ENCODE peak calls at places on chromosomes 13 and 19, in four cellular contexts. J is adrenal gland, O is H9, G is IMR-90. H is an unnamed sample. For H3K27me3, the result is how much of the 10 kb centered on the place peaks cover.

GRCh38 chr13:55359067-55359466 is 1781.7 kb upstream of the PRR20A start:
- DNase-seq in J (no peak), O (no peak), G (no peak), H (no peak)

GRCh38 chr19:19372656-19373416 is 32.6 kb upstream of the GATAD2A start:
- DNase-seq in J (peak), O (peak), G (peak), H (peak)

GRCh38 chr19:16951529-16951928 is 62.7 kb downstream of the F2RL3 start:
- DNase-seq in J (no peak), O (no peak), G (peak), H (no peak)

GRCh38 chr13:91145806-91146205 is 201.7 kb upstream of the MIR17HG start:
- DNase-seq in J (no peak), O (no peak), G (no peak), H (peak)

GRCh38 chr13:61954092-61954491 is 538.4 kb upstream of the PCDH20 start:
- DNase-seq in J (no peak), O (no peak), G (peak), H (peak)

GRCh38 chr13:113761136-113761535 is 2.1 kb downstream of the TMEM255B start:
- DNase-seq in J (no peak), O (no peak), G (no peak), H (no peak)

GRCh38 chr13:106314417-106314816 is 221.0 kb downstream of the EFNB2 start:
- DNase-seq in J (no peak), O (no peak), G (no peak), H (no peak)

GRCh38 chr13:113155201-113155600 is 3.2 kb upstream of the PROZ start:
- DNase-seq in J (no peak), O (peak), G (no peak), H (no peak)

GRCh38 chr13:97892717-97893116 is 60.8 kb upstream of the IPO5 start:
- DNase-seq in J (no peak), O (no peak), G (peak), H (no peak)

GRCh38 chr13:111422352-111422751 is 101.9 kb downstream of the TEX29 start:
- DNase-seq in J (no peak), O (no peak), G (no peak), H (no peak)

GRCh38 chr13:82878536-82878935 is 1003.7 kb downstream of the SLITRK1 start:
- DNase-seq in J (no peak), O (no peak), G (no peak), H (no peak)

GRCh38 chr13:21674271-21675009 is 3.6 kb downstream of the FGF9 start:
- DNase-seq in J (peak), O (peak), G (no peak), H (no peak)

GRCh38 chr19:17475541-17476115 is 5.3 kb downstream of the SLC27A1 start:
- DNase-seq in J (peak), O (no peak), G (peak), H (peak)

GRCh38 chr13:23069571-23069970 is 111.2 kb upstream of the SGCG start:
- DNase-seq in J (no peak), O (no peak), G (peak), H (no peak)

GRCh38 chr13:20901668-20902437 is 693 bp downstream of the XPO4 start:
- DNase-seq in J (peak), O (peak), G (peak), H (peak)

GRCh38 chr13:26839682-26840081 is 79.1 kb upstream of the GPR12 start:
- DNase-seq in J (no peak), O (no peak), G (no peak), H (no peak)

GRCh38 chr19:41861098-41861768 is 1.2 kb downstream of the RPS19 start:
- DNase-seq in J (no peak), O (no peak), G (no peak), H (no peak)

GRCh38 chr13:52195052-52195837 is 35.8 kb upstream of the NEK3 start:
- DNase-seq in J (peak), O (peak), G (peak), H (no peak)

GRCh38 chr13:21898461-21898860 is 227.6 kb downstream of the FGF9 start:
- DNase-seq in J (no peak), O (no peak), G (no peak), H (peak)

GRCh38 chr19:13164370-13165090 is 14.3 kb downstream of the IER2 start:
- DNase-seq in J (no peak), O (peak), G (peak), H (peak)

GRCh38 chr13:61142506-61142905 is 273.1 kb downstream of the PCDH20 start:
- DNase-seq in J (no peak), O (no peak), G (no peak), H (no peak)

GRCh38 chr13:109918179-109918651 is 131.8 kb upstream of the IRS2 start:
- DNase-seq in J (no peak), O (no peak), G (peak), H (peak)

GRCh38 chr19:33686687-33687541 is 65.2 kb downstream of the CHST8 start:
- DNase-seq in J (no peak), O (no peak), G (no peak), H (no peak)

GRCh38 chr13:78830508-78830907 is 171.6 kb upstream of the OBI1 start:
- DNase-seq in J (no peak), O (no peak), G (no peak), H (no peak)

GRCh38 chr19:17703823-17704463 is 15.3 kb upstream of the MAP1S start:
- DNase-seq in J (peak), O (peak), G (peak), H (peak)

GRCh38 chr13:110361365-110361911 is 54.4 kb downstream of the COL4A2 start:
- DNase-seq in J (peak), O (no peak), G (peak), H (no peak)

GRCh38 chr19:43913383-43913782 is 21.7 kb downstream of the ZNF45 start:
- DNase-seq in J (no peak), O (no peak), G (no peak), H (no peak)

GRCh38 chr13:25281193-25281936 is 5.9 kb downstream of the MTMR6 start:
- DNase-seq in J (no peak), O (no peak), G (peak), H (no peak)

GRCh38 chr19:34428549-34429285 is 536 bp downstream of the UBA2 start:
- DNase-seq in J (peak), O (no peak), G (peak), H (peak)

GRCh38 chr19:15317392-15318011 is 14.8 kb downstream of the BRD4 start:
- DNase-seq in J (no peak), O (no peak), G (peak), H (no peak)
- H3K27me3 ChIP-seq in J (under half), O (under half), G (under half), H (under half)

DNA sequence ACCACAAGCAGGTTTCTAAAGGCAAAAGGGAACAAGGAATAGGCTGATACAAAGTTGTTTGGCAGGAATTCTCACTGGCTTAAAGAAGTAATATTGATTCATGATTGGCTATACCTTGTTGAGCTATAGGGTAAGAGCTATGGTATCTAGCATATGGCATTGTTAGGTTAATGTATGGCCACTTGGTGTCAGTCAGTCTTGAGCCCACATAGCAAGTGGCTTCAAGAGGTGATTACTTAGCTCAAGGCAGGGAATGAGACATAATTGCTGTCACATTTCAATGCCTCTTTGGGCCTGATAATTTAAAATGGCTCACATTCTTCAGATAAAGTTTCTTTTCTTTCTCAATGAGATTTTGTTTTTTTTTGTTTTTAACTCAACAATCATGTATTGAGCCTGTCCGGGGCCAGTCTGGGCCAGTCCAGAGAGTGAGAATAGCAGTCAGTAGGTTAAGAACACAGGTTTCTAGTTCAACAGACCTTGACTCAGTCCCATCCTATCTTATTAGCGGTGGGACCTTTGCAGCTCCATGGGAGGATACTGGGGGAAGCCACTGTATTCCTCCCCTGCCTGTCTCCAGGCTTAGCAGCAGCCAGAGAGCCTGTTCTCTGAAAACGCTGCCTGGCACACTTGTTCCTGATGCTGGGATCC is 45.8 kb upstream of the RCBTB2 start:
- DNase-seq in J (no peak), O (no peak), G (no peak), H (no peak)
- H3K27me3 ChIP-seq in J (under half), O (under half), G (under half), H (under half)

GRCh38 chr13:28529836-28530235 is 34.9 kb upstream of the FLT1 start:
- DNase-seq in J (no peak), O (no peak), G (no peak), H (no peak)

GRCh38 chr13:28531956-28532225 is 37.0 kb upstream of the FLT1 start:
- DNase-seq in J (no peak), O (no peak), G (no peak), H (no peak)

GRCh38 chr13:28531195-28531955 is 36.4 kb upstream of the FLT1 start:
- DNase-seq in J (peak), O (no peak), G (peak), H (peak)

GRCh38 chr13:28532226-28533048 is 37.5 kb upstream of the FLT1 start:
- DNase-seq in J (peak), O (peak), G (no peak), H (no peak)

GRCh38 chr13:28530729-28531194 is 35.8 kb upstream of the FLT1 start:
- DNase-seq in J (no peak), O (peak), G (no peak), H (no peak)
- H3K27me3 ChIP-seq in J (under half), O (under half), G (under half), H (under half)

GRCh38 chr19:15631817-15632216 is 8.9 kb upstream of the CYP4F3 start:
- DNase-seq in J (no peak), O (peak), G (no peak), H (peak)

GRCh38 chr19:15633122-15633521 is 7.6 kb upstream of the CYP4F3 start:
- DNase-seq in J (no peak), O (no peak), G (no peak), H (no peak)

GRCh38 chr19:15635016-15635805 is 5.5 kb upstream of the CYP4F3 start:
- DNase-seq in J (no peak), O (no peak), G (no peak), H (no peak)

GRCh38 chr19:15636026-15636425 is 4.7 kb upstream of the CYP4F3 start:
- DNase-seq in J (no peak), O (no peak), G (no peak), H (no peak)

GRCh38 chr19:15634105-15634504 is 6.6 kb upstream of the CYP4F3 start:
- DNase-seq in J (no peak), O (no peak), G (no peak), H (no peak)
- H3K27me3 ChIP-seq in J (under half), O (under half), G (under half), H (under half)

GRCh38 chr19:9580728-9581127 is 3.6 kb downstream of the ZNF121 start:
- DNase-seq in J (no peak), O (no peak), G (no peak), H (no peak)

GRCh38 chr19:9586764-9587163 is 2.5 kb upstream of the ZNF121 start:
- DNase-seq in J (peak), O (peak), G (peak), H (peak)

GRCh38 chr19:9584073-9584833 is at the start of gene ZNF121:
- DNase-seq in J (peak), O (peak), G (peak), H (peak)
- H3K27me3 ChIP-seq in J (under half), O (under half), G (under half), H (under half)

GRCh38 chr19:1508507-1508856 is 4.3 kb downstream of the ADAMTSL5 start:
- DNase-seq in J (no peak), O (no peak), G (no peak), H (no peak)

GRCh38 chr19:1507763-1508506 is 4.9 kb downstream of the ADAMTSL5 start:
- DNase-seq in J (peak), O (peak), G (peak), H (peak)

GRCh38 chr19:1507192-1507660 is 5.6 kb downstream of the ADAMTSL5 start:
- DNase-seq in J (no peak), O (no peak), G (no peak), H (no peak)

GRCh38 chr19:1505012-1505411 is 7.8 kb downstream of the ADAMTSL5 start:
- DNase-seq in J (no peak), O (no peak), G (no peak), H (no peak)

GRCh38 chr19:1505991-1506881 is 6.6 kb downstream of the ADAMTSL5 start:
- DNase-seq in J (no peak), O (no peak), G (no peak), H (no peak)
- H3K27me3 ChIP-seq in J (under half), O (under half), G (under half), H (under half)

DNA sequence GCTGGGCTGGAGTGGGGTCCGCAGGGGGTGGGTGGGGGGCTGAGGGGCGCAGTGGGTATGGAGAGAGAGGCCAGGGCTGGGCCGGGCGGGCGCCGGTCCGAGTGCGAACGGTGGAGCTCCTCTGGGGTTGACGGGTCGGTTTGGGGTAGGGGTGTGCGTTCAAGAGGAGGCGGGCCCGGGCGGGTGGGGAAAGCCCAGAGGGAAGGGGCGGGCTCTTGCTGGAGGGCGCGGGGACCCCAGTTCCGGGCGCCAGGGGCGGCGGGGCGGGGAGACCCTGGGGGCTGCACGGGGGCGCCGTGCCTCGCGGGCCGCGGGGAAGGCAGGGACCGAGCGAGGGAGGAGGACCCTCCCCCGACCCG is 8.0 kb upstream of the SHISA7 start:
- DNase-seq in J (no peak), O (no peak), G (no peak), H (no peak)
- H3K27me3 ChIP-seq in J (under half), O (under half), G (under half), H (under half)

GRCh38 chr13:95784161-95784880 is 107.4 kb downstream of the DNAJC3 start:
- DNase-seq in J (no peak), O (no peak), G (peak), H (no peak)

GRCh38 chr13:95783747-95784146 is 106.8 kb downstream of the DNAJC3 start:
- DNase-seq in J (no peak), O (no peak), G (no peak), H (no peak)

GRCh38 chr13:95781016-95781415 is 104.1 kb downstream of the DNAJC3 start:
- DNase-seq in J (no peak), O (no peak), G (no peak), H (no peak)

GRCh38 chr13:95784891-95785290 is 108.0 kb downstream of the DNAJC3 start:
- DNase-seq in J (no peak), O (no peak), G (peak), H (no peak)

DNA sequence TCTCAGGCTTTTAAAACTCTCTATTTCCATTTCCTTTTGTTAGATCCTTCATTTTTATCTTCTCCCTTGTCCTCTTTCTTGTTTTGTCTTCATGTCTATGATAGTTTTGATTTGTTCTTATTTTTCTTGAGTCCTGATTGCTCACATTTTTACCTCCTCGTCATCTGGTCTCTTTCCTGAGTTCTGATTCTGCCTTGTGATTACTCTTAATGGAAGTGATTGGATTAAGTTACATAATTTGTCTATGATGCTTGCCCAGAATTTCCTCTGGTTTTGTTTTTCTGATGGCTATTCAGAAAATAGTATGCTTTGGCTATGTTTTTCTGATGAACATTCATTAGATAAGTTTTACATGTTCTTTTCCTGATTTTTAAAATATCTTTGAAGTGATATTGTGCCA is 102.6 kb downstream of the DNAJC3 start:
- DNase-seq in J (no peak), O (no peak), G (no peak), H (no peak)
- H3K27me3 ChIP-seq in J (under half), O (under half), G (under half), H (under half)

GRCh38 chr19:54255105-54255775 is 1.8 kb downstream of the LILRB5 start:
- DNase-seq in J (no peak), O (peak), G (no peak), H (no peak)
- H3K27me3 ChIP-seq in J (under half), O (under half), G (under half), H (under half)

DNA sequence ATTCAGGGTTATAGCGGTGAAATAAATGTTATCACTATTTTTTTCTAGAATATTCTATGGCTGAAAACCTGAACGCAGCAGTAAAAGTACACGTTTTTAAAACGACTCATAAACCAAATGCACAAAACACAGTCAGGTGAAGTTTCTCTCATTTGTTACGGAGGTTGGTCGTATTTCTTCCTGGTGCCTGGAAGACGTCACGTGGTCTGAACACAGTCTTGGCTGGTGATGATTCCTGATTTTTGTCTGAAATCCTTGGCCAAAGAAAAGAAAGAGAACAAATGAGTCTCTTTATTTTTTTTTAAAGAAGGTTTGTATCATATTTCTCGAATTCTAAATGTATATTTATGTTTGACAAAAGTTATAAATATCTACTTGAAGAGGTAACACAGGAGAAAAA is 9.8 kb upstream of the PNMA8A start:
- DNase-seq in J (no peak), O (no peak), G (peak), H (peak)
- H3K27me3 ChIP-seq in J (under half), O (under half), G (under half), H (under half)

H was measured in SJCRH30.